ENCODE peak calls at places on chromosomes 13 and 19, in five cellular contexts. Y, H, S, C and X are unnamed samples.

GRCh38 chr13:113064534-113065405 is 40.8 kb upstream of the F7 start:
- DNase-seq in Y (no peak), H (no peak), S (no peak), C (no peak), X (peak)

GRCh38 chr19:37963190-37963947 is 56.4 kb downstream of the SIPA1L3 start:
- DNase-seq in Y (no peak), H (no peak), S (no peak), C (no peak), X (no peak)

GRCh38 chr13:101018720-101019119 is 344.1 kb upstream of the TMTC4 start:
- DNase-seq in Y (no peak), H (no peak), S (no peak), C (no peak), X (no peak)

GRCh38 chr13:25901460-25902376 is 150.1 kb downstream of the SHISA2 start:
- DNase-seq in Y (no peak), H (no peak), S (no peak), C (peak), X (no peak)

GRCh38 chr13:46480131-46480530 is 72.8 kb upstream of the LRCH1 start:
- DNase-seq in Y (no peak), H (no peak), S (no peak), C (no peak), X (peak)

GRCh38 chr13:70310720-70311119 is 202.5 kb upstream of the KLHL1 start:
- DNase-seq in Y (no peak), H (no peak), S (no peak), C (peak), X (peak)

GRCh38 chr13:79560954-79561353 is 80.0 kb downstream of the NDFIP2 start:
- DNase-seq in Y (no peak), H (no peak), S (no peak), C (no peak), X (peak)

GRCh38 chr19:35673121-35673804 is 6.9 kb downstream of the UPK1A start:
- DNase-seq in Y (no peak), H (no peak), S (peak), C (no peak), X (peak)

GRCh38 chr19:38375748-38376147 is 1.4 kb downstream of the PSMD8 start:
- DNase-seq in Y (no peak), H (no peak), S (no peak), C (no peak), X (no peak)

GRCh38 chr13:94674609-94675348 is 37.6 kb downstream of the SOX21 start:
- DNase-seq in Y (peak), H (peak), S (peak), C (peak), X (peak)

GRCh38 chr19:4745986-4746385 is 22.3 kb upstream of the DPP9 start:
- DNase-seq in Y (no peak), H (no peak), S (no peak), C (no peak), X (no peak)

GRCh38 chr13:89361909-89362308 is 1690.7 kb downstream of the SLITRK5 start:
- DNase-seq in Y (no peak), H (no peak), S (no peak), C (peak), X (no peak)

GRCh38 chr13:72990883-72991282 is 67.9 kb upstream of the KLF5 start:
- DNase-seq in Y (no peak), H (no peak), S (no peak), C (no peak), X (no peak)

GRCh38 chr19:13040916-13041292 is 45.6 kb downstream of the NFIX start:
- DNase-seq in Y (no peak), H (no peak), S (no peak), C (no peak), X (no peak)

GRCh38 chr19:13987101-13987890 is 18.8 kb downstream of the RFX1 start:
- DNase-seq in Y (no peak), H (no peak), S (no peak), C (no peak), X (peak)